ENCODE peak calls at places on chromosome 17, in five cellular contexts. N, G, K, Z and E are unnamed samples.

GRCh38 chr17:21674242-21674731 is 18.0 kb upstream of the KCNJ18 start:
- DNase-seq in N (no peak), Z (no peak), K (no peak), G (no peak), E (peak; percentile 27)

GRCh38 chr17:48542114-48542955 is 2.6 kb downstream of the HOXB2 start:
- DNase-seq in G (no peak), K (no peak), N (no peak), Z (peak; percentile 62), E (no peak)

GRCh38 chr17:21365016-21365415 is 11.1 kb upstream of the KCNJ12 start:
- DNase-seq in Z (no peak), G (no peak), K (no peak), N (no peak), E (no peak)

GRCh38 chr17:72592967-72593325 is 472.1 kb downstream of the SOX9 start:
- DNase-seq in N (no peak), G (no peak), Z (no peak), K (no peak), E (no peak)

GRCh38 chr17:13544292-13544691 is 57.4 kb downstream of the HS3ST3A1 start:
- DNase-seq in K (peak; percentile 42), G (no peak), Z (peak; percentile 72), N (no peak), E (no peak)

GRCh38 chr17:28507567-28508195 is 1.5 kb downstream of the FOXN1 start:
- DNase-seq in G (no peak), Z (no peak), K (no peak), N (peak; percentile 65), E (peak; percentile 52)

GRCh38 chr17:36092228-36092627 is 2.3 kb upstream of the CCL3 start:
- DNase-seq in N (no peak), G (no peak), K (no peak), Z (no peak), E (peak; percentile 14)

GRCh38 chr17:78828470-78829185 is 12.0 kb downstream of the USP36 start:
- DNase-seq in N (no peak), G (no peak), K (no peak), Z (peak; percentile 60), E (peak; percentile 63)

GRCh38 chr17:53626286-53626685 is 196.4 kb upstream of the KIF2B start:
- DNase-seq in N (no peak), Z (peak; percentile 72), G (no peak), K (no peak), E (no peak)

GRCh38 chr17:77909236-77909635 is 49.3 kb upstream of the TNRC6C start:
- DNase-seq in G (no peak), K (no peak), Z (no peak), N (no peak), E (no peak)

GRCh38 chr17:43169561-43170139 is 1.4 kb upstream of the NBR1 start:
- DNase-seq in Z (peak; percentile 82), K (no peak), G (peak; percentile 20), N (no peak), E (peak; percentile 54)

GRCh38 chr17:15109608-15110007 is 155.5 kb downstream of the PMP22 start:
- DNase-seq in K (no peak), Z (no peak), G (no peak), N (no peak), E (peak; percentile 76)

GRCh38 chr17:69175812-69176517 is 34.3 kb upstream of the ABCA6 start:
- DNase-seq in K (peak; percentile 2), N (no peak), Z (peak; percentile 50), G (no peak), E (no peak)
- H2BK12ac ChIP-seq in K (no peak overlapping the region), N (no peak overlapping the region), Z (no peak overlapping the region), G (no peak overlapping the region), E (no peak overlapping the region)

DNA sequence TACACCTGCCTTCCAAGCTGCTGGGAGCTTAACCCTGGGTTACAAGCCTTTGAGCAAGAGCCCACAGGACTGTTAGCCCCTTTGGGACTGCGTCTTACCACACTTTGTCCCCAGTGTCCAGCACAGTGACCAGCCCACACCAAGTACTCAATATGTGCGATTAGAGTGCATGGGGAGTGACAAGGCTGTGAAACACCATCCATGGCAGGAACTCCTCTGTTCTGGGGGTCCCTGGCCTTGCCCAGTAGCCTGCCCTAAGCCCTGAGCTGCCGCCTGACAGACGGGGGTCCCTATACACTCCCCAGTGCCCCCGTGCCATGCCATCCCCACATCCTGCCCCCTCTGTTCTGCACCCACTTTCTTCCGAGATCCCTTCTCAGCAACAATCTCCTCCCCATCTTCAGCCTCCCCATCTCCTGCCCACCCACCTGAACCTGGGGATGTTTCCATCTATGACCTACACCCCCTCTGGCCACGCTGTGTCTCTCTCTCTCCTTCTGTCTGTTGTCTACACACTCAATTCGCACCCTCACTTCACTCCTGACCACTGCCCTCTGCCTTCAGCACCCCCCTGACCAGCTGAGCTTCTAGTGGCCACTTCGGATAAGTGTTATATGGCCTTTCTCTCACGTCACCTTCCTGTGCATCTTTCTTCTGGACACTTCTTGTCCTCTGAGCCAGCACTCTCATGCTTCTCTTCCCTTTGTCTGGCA is 112.9 kb upstream of the SMURF2 start:
- DNase-seq in G (no peak), N (no peak), Z (no peak), K (no peak), E (no peak)
- H2BK120ac ChIP-seq in G (peak overlapping the region; percentile 5), N (no peak overlapping the region), Z (no peak overlapping the region), K (no peak overlapping the region), E (no peak overlapping the region)

GRCh38 chr17:68423251-68423650 is 34.0 kb downstream of the WIPI1 start:
- DNase-seq in N (no peak), K (no peak), Z (no peak), G (no peak), E (no peak)

GRCh38 chr17:68422821-68423220 is 34.5 kb downstream of the WIPI1 start:
- DNase-seq in K (no peak), G (no peak), Z (no peak), N (no peak), E (no peak)

GRCh38 chr17:68420065-68420847 is 37.0 kb downstream of the WIPI1 start:
- DNase-seq in K (no peak), N (peak; percentile 45), G (no peak), Z (no peak), E (no peak)

GRCh38 chr17:68418876-68419275 is 38.4 kb downstream of the WIPI1 start:
- DNase-seq in Z (no peak), K (no peak), G (no peak), N (no peak), E (no peak)

DNA sequence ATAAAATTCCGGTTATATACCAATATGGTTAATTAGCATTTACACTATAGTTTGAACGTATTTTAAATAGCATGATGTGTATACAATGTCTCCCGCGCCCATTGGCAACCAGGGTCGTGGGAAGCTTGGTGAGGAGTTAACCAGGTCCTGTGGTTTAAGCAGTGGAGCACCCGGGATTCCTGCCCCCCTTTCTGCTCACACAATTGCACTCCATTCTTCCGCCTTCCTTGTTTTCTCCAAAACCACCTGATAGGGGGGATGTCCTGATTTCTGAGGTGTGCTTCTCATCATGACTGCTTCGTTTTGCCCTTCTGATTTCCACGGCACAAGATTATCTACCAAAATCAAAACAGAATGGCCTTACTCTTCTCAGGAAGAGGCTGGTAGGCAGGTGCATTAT is 35.8 kb downstream of the WIPI1 start:
- DNase-seq in G (no peak), Z (no peak), K (no peak), N (no peak), E (no peak)
- H2BK12ac ChIP-seq in G (no peak overlapping the region), Z (no peak overlapping the region), K (no peak overlapping the region), N (no peak overlapping the region), E (no peak overlapping the region)

DNA sequence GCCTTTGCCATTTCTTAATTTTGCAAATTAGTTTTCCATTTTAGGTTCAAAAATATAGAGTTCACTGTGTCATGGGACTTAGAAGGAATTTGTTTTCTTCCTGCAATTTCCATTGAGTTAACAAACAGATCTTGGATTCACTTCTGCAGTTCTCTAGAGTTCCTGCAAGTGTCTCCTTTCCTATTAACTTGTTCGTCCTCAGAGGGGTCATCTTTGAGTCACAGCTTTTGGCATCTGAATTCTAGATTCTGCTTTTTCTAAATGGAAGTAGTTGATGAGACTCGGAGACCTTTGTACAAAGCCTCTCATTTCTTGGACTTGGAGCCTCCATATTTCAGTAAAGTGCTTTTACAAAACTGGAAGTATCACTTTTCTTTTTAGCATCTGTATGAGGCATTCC is 323.3 kb downstream of the BCAS3 start:
- DNase-seq in N (no peak), Z (peak; percentile 63), G (no peak), K (no peak), E (no peak)
- H2BK120ac ChIP-seq in N (no peak overlapping the region), Z (no peak overlapping the region), G (no peak overlapping the region), K (no peak overlapping the region), E (no peak overlapping the region)

DNA sequence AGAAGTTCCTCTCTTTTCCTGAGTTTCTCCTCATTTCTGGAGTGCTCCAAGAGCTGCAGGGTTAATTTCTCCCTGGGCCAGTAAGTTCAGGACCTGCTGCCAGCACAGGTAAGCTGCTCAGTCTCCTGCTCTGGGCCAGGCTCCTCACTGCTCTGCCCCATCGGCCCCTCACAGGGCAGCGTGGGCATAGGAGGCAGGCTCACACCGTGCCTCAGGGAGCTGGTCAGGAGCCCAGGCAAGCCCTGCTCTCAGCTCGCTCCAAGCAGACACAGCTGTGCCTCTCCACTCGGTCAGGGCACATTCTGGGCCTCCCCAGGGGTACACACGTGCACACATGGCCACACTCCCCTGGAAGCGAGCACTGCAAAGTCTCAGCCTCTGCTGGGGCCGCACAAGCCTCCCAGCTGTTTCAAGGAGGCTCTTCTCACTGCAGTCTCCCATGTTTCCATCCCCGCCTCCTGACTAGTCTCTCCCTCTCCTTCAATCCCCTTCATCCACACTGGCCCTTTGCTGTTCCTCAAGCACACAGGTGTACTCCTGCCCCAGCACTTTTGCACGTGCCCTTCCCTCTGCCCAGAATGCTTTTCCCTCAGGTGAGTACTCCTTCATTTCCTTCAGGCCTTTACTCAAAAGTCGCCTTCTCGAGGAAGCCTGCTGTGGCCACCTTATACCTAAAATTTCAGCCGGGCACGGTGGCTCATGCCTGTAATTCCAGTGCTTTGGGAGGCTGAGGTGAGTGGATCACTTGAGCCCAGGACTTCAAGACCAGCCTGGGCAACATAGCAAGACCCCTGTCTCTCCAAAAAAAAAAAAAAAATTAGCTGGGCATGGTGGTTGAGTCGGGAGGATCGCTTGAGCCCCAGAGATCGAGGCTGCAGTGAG is 53.2 kb downstream of the AKAP1 start:
- DNase-seq in G (no peak), N (no peak), K (no peak), Z (no peak), E (peak; percentile 44)
- H2BK12ac ChIP-seq in G (peak overlapping the region; percentile 64), N (no peak overlapping the region), K (no peak overlapping the region), Z (no peak overlapping the region), E (no peak overlapping the region)

GRCh38 chr17:6753006-6753445 is 2.8 kb upstream of the XAF1 start:
- DNase-seq in K (peak; percentile 1), N (no peak), Z (peak; percentile 93), G (peak; percentile 32), E (peak; percentile 63)
- H2BK120ac ChIP-seq in K (peak overlapping the region; percentile 65), N (no peak overlapping the region), Z (peak overlapping the region; percentile 69), G (no peak overlapping the region), E (no peak overlapping the region)